ENCODE peak calls at places on chromosomes 13 and 19, in seven cellular contexts. U is nucleus accumbens, R is mesothelial cell of epicardium, O is small intestine, Q is GM03348, Y is HFFc6, E is Right ventricle myocardium superior. N is an unnamed sample.

GRCh38 chr19:40257096-40257517 is 28.0 kb downstream of the AKT2 start:
- DNase-seq in U (no peak), R (no peak), O (no peak), Q (no peak), Y (no peak), E (peak), N (no peak)

GRCh38 chr13:97279079-97279411 is 56.9 kb downstream of the MBNL2 start:
- DNase-seq in U (no peak), R (no peak), O (no peak), Q (no peak), Y (no peak), E (no peak), N (no peak)

GRCh38 chr19:16258440-16258903 is 60.8 kb downstream of the AP1M1 start:
- DNase-seq in U (peak), R (no peak), O (no peak), Q (no peak), Y (no peak), E (peak), N (no peak)

GRCh38 chr19:13794388-13794751 is 873 bp upstream of the ZSWIM4 start:
- DNase-seq in U (peak), R (peak), O (no peak), Q (peak), Y (peak), E (peak), N (peak)

GRCh38 chr19:35292986-35293732 is 1.2 kb downstream of the MAG start:
- DNase-seq in U (peak), R (no peak), O (no peak), Q (no peak), Y (no peak), E (no peak), N (no peak)

GRCh38 chr19:3171894-3172679 is 6.5 kb upstream of the S1PR4 start:
- DNase-seq in U (no peak), R (no peak), O (no peak), Q (no peak), Y (no peak), E (no peak), N (no peak)

GRCh38 chr13:77031869-77032268 is 4.9 kb upstream of the FBXL3 start:
- DNase-seq in U (no peak), R (no peak), O (no peak), Q (no peak), Y (no peak), E (no peak), N (no peak)

GRCh38 chr13:83153833-83154232 is 728.4 kb downstream of the SLITRK1 start:
- DNase-seq in U (no peak), R (no peak), O (no peak), Q (no peak), Y (no peak), E (no peak), N (no peak)

GRCh38 chr13:23652909-23653726 is 82.9 kb downstream of the TNFRSF19 start:
- DNase-seq in U (no peak), R (no peak), O (no peak), Q (no peak), Y (no peak), E (no peak), N (no peak)

GRCh38 chr13:29081036-29081435 is 260.9 kb downstream of the MTUS2 start:
- DNase-seq in U (no peak), R (no peak), O (no peak), Q (no peak), Y (no peak), E (no peak), N (peak)

GRCh38 chr13:41774605-41775218 is 186.2 kb downstream of the VWA8 start:
- DNase-seq in U (no peak), R (no peak), O (no peak), Q (no peak), Y (no peak), E (no peak), N (no peak)

GRCh38 chr13:40779796-40780285 is 8.9 kb upstream of the MRPS31 start:
- DNase-seq in U (no peak), R (no peak), O (no peak), Q (no peak), Y (no peak), E (no peak), N (no peak)

GRCh38 chr19:7871530-7872305 is 2.5 kb downstream of the PRR36 start:
- DNase-seq in U (peak), R (peak), O (peak), Q (peak), Y (peak), E (peak), N (peak)

GRCh38 chr13:48567521-48568331 is 34.8 kb upstream of the RCBTB2 start:
- DNase-seq in U (no peak), R (no peak), O (no peak), Q (peak), Y (no peak), E (no peak), N (no peak)

GRCh38 chr19:29671393-29672076 is 6.3 kb downstream of the PLEKHF1 start:
- DNase-seq in U (no peak), R (no peak), O (peak), Q (peak), Y (no peak), E (peak), N (peak)

GRCh38 chr19:15340086-15340485 is 7.7 kb upstream of the BRD4 start:
- DNase-seq in U (no peak), R (no peak), O (no peak), Q (no peak), Y (no peak), E (no peak), N (no peak)

GRCh38 chr19:49690656-49691242 is at the start of gene CPT1C:
- DNase-seq in U (peak), R (peak), O (peak), Q (peak), Y (peak), E (peak), N (peak)

GRCh38 chr13:28423010-28423409 is 71.9 kb downstream of the FLT1 start:
- DNase-seq in U (peak), R (no peak), O (no peak), Q (no peak), Y (no peak), E (peak), N (no peak)

GRCh38 chr13:30846844-30847243 is 59.2 kb upstream of the MEDAG start:
- DNase-seq in U (no peak), R (no peak), O (no peak), Q (no peak), Y (no peak), E (no peak), N (peak)

GRCh38 chr19:10318807-10319426 is 3.1 kb upstream of the FDX2 start:
- DNase-seq in U (no peak), R (no peak), O (no peak), Q (no peak), Y (no peak), E (no peak), N (no peak)

GRCh38 chr19:41934849-41935374 is 6.7 kb upstream of the ERFL start:
- DNase-seq in U (peak), R (peak), O (peak), Q (peak), Y (peak), E (peak), N (peak)

GRCh38 chr13:28324181-28324789 is 170.6 kb downstream of the FLT1 start:
- DNase-seq in U (peak), R (peak), O (peak), Q (peak), Y (peak), E (no peak), N (peak)

GRCh38 chr13:44978328-44978727 is 10.9 kb downstream of the NUFIP1 start:
- DNase-seq in U (no peak), R (no peak), O (no peak), Q (no peak), Y (no peak), E (no peak), N (no peak)

GRCh38 chr19:5558101-5558621 is 9.6 kb downstream of the TINCR start:
- DNase-seq in U (no peak), R (no peak), O (no peak), Q (no peak), Y (no peak), E (no peak), N (no peak)

GRCh38 chr13:23467048-23467931 is 33.8 kb upstream of the SACS start:
- DNase-seq in U (no peak), R (no peak), O (no peak), Q (peak), Y (peak), E (no peak), N (peak)

GRCh38 chr19:1945899-1946298 is 4.9 kb downstream of the CSNK1G2 start:
- DNase-seq in U (no peak), R (peak), O (no peak), Q (peak), Y (no peak), E (peak), N (peak)

GRCh38 chr19:3370728-3371591 is 4.6 kb downstream of the NFIC start:
- DNase-seq in U (no peak), R (no peak), O (no peak), Q (no peak), Y (no peak), E (no peak), N (no peak)

GRCh38 chr19:29201849-29202248 is 11.1 kb downstream of the UQCRFS1 start:
- DNase-seq in U (no peak), R (no peak), O (no peak), Q (no peak), Y (no peak), E (no peak), N (no peak)

GRCh38 chr19:47280183-47280797 is 5.6 kb downstream of the INAFM1 start:
- DNase-seq in U (no peak), R (no peak), O (peak), Q (peak), Y (no peak), E (no peak), N (peak)

GRCh38 chr13:76992548-76993001 is 694 bp downstream of the CLN5 start:
- DNase-seq in U (peak), R (no peak), O (no peak), Q (peak), Y (peak), E (peak), N (peak)

N was measured in mesenchymal stem cell.